ENCODE peak calls at places on chromosome 19, in five cellular contexts. K is NCI-H1105 treated with DMSO at 0.1 percent for 48 hours, R is HFFc6, D is B cell, U is fibroblast of pulmonary artery. I is an unnamed sample.

GRCh38 chr19:41563847-41564514 is 12.0 kb upstream of the CEACAM21 start:
- DNase-seq in K (peak), R (no peak), D (peak), U (no peak), I (no peak)

GRCh38 chr19:6187374-6187773 is 51.9 kb downstream of the ACSBG2 start:
- DNase-seq in K (no peak), R (no peak), D (no peak), U (no peak), I (no peak)

GRCh38 chr19:51590441-51590840 is 19.4 kb downstream of the ZNF175 start:
- DNase-seq in K (no peak), R (no peak), D (no peak), U (no peak), I (no peak)

GRCh38 chr19:9566729-9567128 is 17.6 kb downstream of the ZNF121 start:
- DNase-seq in K (no peak), R (no peak), D (no peak), U (no peak), I (no peak)

GRCh38 chr19:38227272-38228004 is 3.4 kb upstream of the DPF1 start:
- DNase-seq in K (no peak), R (no peak), D (no peak), U (no peak), I (no peak)

GRCh38 chr19:51316688-51317087 is 5.2 kb downstream of the IGLON5 start:
- DNase-seq in K (no peak), R (no peak), D (no peak), U (no peak), I (no peak)

GRCh38 chr19:53870485-53870844 is 2.8 kb downstream of the MYADM start:
- DNase-seq in K (no peak), R (no peak), D (peak), U (no peak), I (peak)

GRCh38 chr19:42497492-42498226 is 30.6 kb downstream of the CEACAM1 start:
- DNase-seq in K (no peak), R (no peak), D (no peak), U (no peak), I (no peak)

GRCh38 chr19:40419780-40420179 is 6.0 kb downstream of the SERTAD1 start:
- DNase-seq in K (no peak), R (no peak), D (no peak), U (no peak), I (no peak)

GRCh38 chr19:13133241-13133870 is 15.3 kb downstream of the NACC1 start:
- DNase-seq in K (no peak), R (no peak), D (no peak), U (no peak), I (no peak)

GRCh38 chr19:23070353-23070781 is 46.5 kb upstream of the ZNF730 start:
- DNase-seq in K (no peak), R (no peak), D (no peak), U (peak), I (peak)

GRCh38 chr19:16180611-16181010 is 4.6 kb upstream of the FAM32A start:
- DNase-seq in K (no peak), R (peak), D (no peak), U (peak), I (peak)

GRCh38 chr19:40604647-40605200 is 3.6 kb downstream of the LTBP4 start:
- DNase-seq in K (no peak), R (no peak), D (no peak), U (no peak), I (no peak)

GRCh38 chr19:907183-907853 is 5.7 kb downstream of the R3HDM4 start:
- DNase-seq in K (no peak), R (no peak), D (peak), U (no peak), I (no peak)

GRCh38 chr19:1016647-1017114 is 4.2 kb downstream of the TMEM259 start:
- DNase-seq in K (no peak), R (peak), D (no peak), U (peak), I (no peak)

GRCh38 chr19:46813570-46814358 is 25.4 kb upstream of the SLC1A5 start:
- DNase-seq in K (no peak), R (peak), D (no peak), U (peak), I (peak)

GRCh38 chr19:17855333-17856152 is 4.2 kb upstream of the RPL18A start:
- DNase-seq in K (peak), R (peak), D (peak), U (peak), I (peak)

GRCh38 chr19:1618157-1619093 is 13.2 kb upstream of the UQCR11 start:
- DNase-seq in K (peak), R (peak), D (peak), U (peak), I (peak)

GRCh38 chr19:1747285-1748114 is 5.8 kb upstream of the ONECUT3 start:
- DNase-seq in K (no peak), R (peak), D (no peak), U (peak), I (peak)

GRCh38 chr19:2266183-2266993 is 10.2 kb upstream of the JSRP1 start:
- DNase-seq in K (no peak), R (peak), D (peak), U (peak), I (peak)

GRCh38 chr19:30091856-30092255 is 149.8 kb downstream of the URI1 start:
- DNase-seq in K (no peak), R (no peak), D (no peak), U (no peak), I (no peak)